ENCODE peak calls at places on chromosomes 3 and 15, in eight cellular contexts. T is sigmoid colon, R is spleen, B is HCT116, K is breast epithelium, Q is GM23338, N is H1, J is GM12878. C is an unnamed sample.

GRCh38 chr3:120816728-120817127 is 74.2 kb downstream of the GTF2E1 start:
- DNase-seq in T (no peak), R (no peak), B (no peak), K (no peak), Q (no peak), N (no peak), J (no peak), C (no peak)

GRCh38 chr15:68618339-68619302 is 39.8 kb downstream of the CORO2B start:
- DNase-seq in T (no peak), R (no peak), B (no peak), K (no peak), Q (no peak), N (no peak), J (no peak), C (no peak)

GRCh38 chr3:52468336-52468735 is 12.9 kb downstream of the NISCH start:
- DNase-seq in T (no peak), R (no peak), B (no peak), K (no peak), Q (no peak), N (no peak), J (no peak), C (no peak)

GRCh38 chr15:85336870-85337269 is 43.5 kb upstream of the AKAP13 start:
- DNase-seq in T (no peak), R (no peak), B (no peak), K (no peak), Q (no peak), N (no peak), J (no peak), C (no peak)

GRCh38 chr15:69842851-69843250 is 254.9 kb downstream of the TLE3 start:
- DNase-seq in T (no peak), R (no peak), B (no peak), K (no peak), Q (no peak), N (no peak), J (no peak), C (no peak)

GRCh38 chr15:96171842-96172241 is 158.7 kb upstream of the NR2F2 start:
- DNase-seq in T (no peak), R (no peak), B (no peak), K (no peak), Q (peak; percentile 57), N (no peak), J (no peak), C (no peak)

GRCh38 chr3:6260551-6261191 is 600.2 kb upstream of the GRM7 start:
- DNase-seq in T (no peak), R (no peak), B (no peak), K (no peak), Q (no peak), N (no peak), J (peak; percentile 40), C (no peak)

GRCh38 chr15:33022629-33023028 is 171.9 kb downstream of the FMN1 start:
- DNase-seq in T (peak; percentile 71), R (no peak), B (no peak), K (peak; percentile 72), Q (peak; percentile 71), N (peak; percentile 52), J (no peak), C (peak; percentile 90)

GRCh38 chr15:79399591-79399990 is 32.5 kb upstream of the MINAR1 start:
- DNase-seq in T (no peak), R (no peak), B (no peak), K (no peak), Q (no peak), N (no peak), J (no peak), C (no peak)

GRCh38 chr15:68335251-68335650 is 57.7 kb downstream of the FEM1B start:
- DNase-seq in T (no peak), R (peak; percentile 81), B (no peak), K (peak; percentile 91), Q (no peak), N (no peak), J (no peak), C (no peak)

GRCh38 chr3:100158877-100159563 is 44.7 kb upstream of the FILIP1L start:
- DNase-seq in T (no peak), R (no peak), B (no peak), K (no peak), Q (no peak), N (no peak), J (no peak), C (no peak)

GRCh38 chr3:149384911-149385321 is 7.5 kb upstream of the TM4SF1 start:
- DNase-seq in T (no peak), R (no peak), B (no peak), K (no peak), Q (no peak), N (no peak), J (no peak), C (no peak)

DNA sequence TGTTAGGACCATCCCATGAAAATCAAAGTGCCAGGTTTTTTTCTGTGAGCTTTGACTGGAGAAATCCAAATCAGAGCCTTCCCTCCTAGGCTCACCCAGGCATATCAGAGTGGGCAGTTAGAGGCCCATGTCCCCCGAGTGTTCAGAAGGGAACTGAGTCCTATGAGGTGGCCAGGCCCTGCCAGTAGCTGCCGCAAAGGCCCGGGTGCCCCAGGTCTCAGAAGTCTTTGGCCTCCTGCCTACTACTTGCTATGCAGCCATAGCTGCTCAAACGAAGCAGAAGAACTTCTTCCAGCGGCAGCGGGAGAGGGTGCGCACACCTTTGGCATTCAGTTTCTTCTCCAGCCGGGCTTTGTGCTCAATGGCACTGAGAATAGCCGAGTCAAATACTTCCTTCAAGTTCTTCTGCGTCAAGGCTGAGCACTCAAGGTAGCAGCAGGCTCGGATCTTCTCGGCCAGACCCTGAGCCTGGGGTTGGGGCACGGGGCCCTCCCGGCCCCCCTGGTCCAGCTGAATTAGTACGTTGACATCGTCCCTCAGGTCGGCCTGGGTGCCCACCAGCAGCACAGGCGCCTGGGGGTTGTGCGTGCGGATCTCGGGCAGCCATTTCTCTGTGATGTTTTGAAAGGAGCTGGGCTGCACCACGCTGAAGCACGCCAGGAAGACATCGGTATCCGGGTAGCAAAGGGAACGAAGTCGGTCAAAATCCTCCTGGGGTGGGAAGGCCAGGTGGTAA is 1.1 kb downstream of the RHOV start:
- DNase-seq in T (no peak), R (no peak), B (no peak), K (no peak), Q (no peak), N (no peak), J (no peak), C (peak; percentile 76)
- H3K4me3 ChIP-seq in T (no peak overlapping the region), R (no peak overlapping the region), B (peak overlapping the region; percentile 56), K (peak overlapping the region; percentile 81), Q (peak overlapping the region; percentile 85), N (peak overlapping the region; percentile 45), J (peak overlapping the region; percentile 65), C (peak overlapping the region; percentile 67)

DNA sequence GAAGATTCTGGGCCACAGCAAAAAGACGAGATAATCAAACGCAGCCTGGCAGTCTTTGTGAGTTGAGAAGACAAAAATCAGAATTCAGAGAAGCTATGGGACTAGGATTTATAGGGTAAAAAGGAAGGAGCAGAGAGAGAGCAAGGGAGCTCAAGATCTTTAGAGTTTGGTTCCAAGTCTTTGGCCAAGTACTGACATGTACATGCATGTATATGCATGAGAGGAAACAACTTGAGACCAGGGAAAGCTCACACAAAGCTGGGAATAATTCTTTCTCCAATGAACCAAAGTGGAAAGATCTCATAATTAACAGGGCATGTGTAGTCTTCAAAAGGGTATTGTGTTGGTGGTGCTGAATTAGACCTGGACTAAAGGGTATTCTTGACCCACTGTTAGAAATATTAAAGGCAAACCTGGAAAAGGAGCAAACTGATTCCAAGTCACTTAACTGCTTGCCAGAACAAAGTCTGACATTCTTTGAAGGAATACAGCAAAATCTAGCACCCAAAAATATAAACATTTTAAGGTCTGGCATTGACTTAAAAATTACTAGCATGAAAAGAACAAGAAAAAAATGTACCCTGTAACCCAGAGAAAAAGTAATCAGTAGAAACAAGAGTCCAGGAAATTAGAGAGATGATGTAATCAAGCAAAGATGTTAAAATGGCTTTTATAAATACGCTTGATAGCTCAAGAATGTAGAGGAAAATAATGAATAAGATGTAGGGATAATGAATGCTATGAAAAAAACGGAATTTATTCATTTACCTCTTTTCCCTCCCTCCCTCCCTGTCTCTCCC is 226.0 kb upstream of the CGNL1 start:
- DNase-seq in T (no peak), R (no peak), B (no peak), K (no peak), Q (no peak), N (no peak), J (no peak), C (no peak)
- H3K4me1 ChIP-seq in T (no peaks in the 10 kb centered on the region), R (peaks cover 6% of the 10 kb centered on the region), B (no peaks in the 10 kb centered on the region), K (no peaks in the 10 kb centered on the region), Q (peaks cover 5% of the 10 kb centered on the region), N (no peaks in the 10 kb centered on the region), J (peaks cover 19% of the 10 kb centered on the region), C (peaks cover 28% of the 10 kb centered on the region)

GRCh38 chr3:77227567-77227966 is 187.7 kb downstream of the ROBO2 start:
- DNase-seq in T (no peak), R (no peak), B (no peak), K (no peak), Q (no peak), N (no peak), J (no peak), C (no peak)
- TF ChIP-seq POLR2AphosphoS5 in T (no peak), R (no peak), B (no peak), K (no peak), Q (no peak), N (no peak), J (no peak), C (no peak)

DNA sequence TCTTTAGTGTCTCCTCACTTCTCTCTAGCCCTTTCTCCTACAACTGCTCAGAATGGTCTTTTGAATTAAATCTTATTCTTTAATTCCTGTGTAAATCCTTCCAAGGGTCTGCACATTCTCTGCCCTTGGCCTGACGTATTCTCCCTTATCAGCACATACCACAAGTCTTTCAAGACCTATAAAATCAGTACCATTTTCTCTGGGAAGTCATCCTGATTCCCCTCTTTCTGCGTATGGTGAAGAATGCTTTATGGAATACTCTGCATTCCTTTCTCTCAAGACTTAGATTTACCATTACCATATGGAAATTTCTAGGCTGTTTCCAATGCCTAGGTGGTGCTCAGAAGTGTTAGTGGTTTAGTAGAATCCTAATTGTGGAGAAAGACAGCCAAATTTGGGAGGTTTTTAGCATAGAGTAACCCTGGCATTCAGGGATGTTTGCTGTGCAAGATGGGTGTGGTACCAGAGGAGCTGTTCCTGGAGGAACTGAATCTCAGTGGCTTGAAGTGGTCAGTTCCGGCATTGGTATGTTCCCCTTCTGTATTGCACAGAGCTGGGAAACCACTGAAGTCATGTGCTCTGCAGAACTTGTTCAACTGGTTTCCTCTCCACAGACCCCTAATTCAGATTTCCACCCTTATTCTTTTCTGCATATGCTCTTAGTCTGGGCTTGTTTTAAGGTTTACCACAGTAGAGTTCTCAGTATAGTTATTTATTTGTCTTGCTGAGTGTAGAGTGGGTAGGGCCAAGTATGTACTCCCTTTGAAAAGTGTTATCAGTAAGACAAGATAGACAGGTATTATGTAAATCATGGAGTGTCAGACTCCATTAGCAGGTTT is 24.5 kb downstream of the IQGAP1 start:
- DNase-seq in T (no peak), R (no peak), B (peak; percentile 84), K (peak; percentile 68), Q (peak; percentile 87), N (no peak), J (peak; percentile 72), C (no peak)
- H3K4me3 ChIP-seq in T (no peak overlapping the region), R (no peak overlapping the region), B (peak overlapping the region; percentile 14), K (peak overlapping the region; percentile 24), Q (peak overlapping the region; percentile 32), N (no peak overlapping the region), J (peak overlapping the region; percentile 8), C (peak overlapping the region; percentile 11)

C was measured in upper lobe of left lung.